ENCODE peak calls at places on chromosomes 1 and 21, in seven cellular contexts. A is CD8-positive, alpha-beta memory T cell; R is AG20443; M is H7; B is stimulated activated CD8-positive, alpha-beta memory T cell treated with anti-CD3 and anti-CD28 coated beads, Interleukin-15, amount 100 ng/mL, for 4 hours; V is ecto neural progenitor cell; G is esophagus muscularis mucosa. P is an unnamed sample.

GRCh38 chr1:93171549-93172050 is 8.6 kb downstream of the TMED5 start:
- DNase-seq in B (no peak), M (no peak), V (no peak), A (no peak), G (no peak), R (no peak), P (no peak)

GRCh38 chr1:5972198-5972520 is 20.1 kb downstream of the NPHP4 start:
- DNase-seq in A (no peak), B (no peak), M (no peak), R (no peak), V (no peak), G (no peak), P (no peak)

GRCh38 chr1:7648761-7649384 is 122.2 kb upstream of the VAMP3 start:
- DNase-seq in B (no peak), R (peak), V (no peak), M (no peak), A (no peak), G (no peak), P (no peak)

GRCh38 chr1:1085171-1085841 is 11.2 kb upstream of the RNF223 start:
- DNase-seq in G (no peak), V (peak), M (peak), A (no peak), B (no peak), R (no peak), P (peak)

GRCh38 chr1:163875214-163875926 is 553.6 kb downstream of the NUF2 start:
- DNase-seq in M (no peak), G (no peak), A (no peak), V (no peak), B (no peak), R (peak), P (no peak)

GRCh38 chr21:45016031-45016430 is 58.3 kb upstream of the ADARB1 start:
- DNase-seq in G (no peak), R (no peak), B (no peak), M (peak), V (no peak), A (no peak), P (no peak)

GRCh38 chr1:116825735-116826438 is 71.7 kb downstream of the CD2 start:
- DNase-seq in G (no peak), M (no peak), A (no peak), B (no peak), V (no peak), R (no peak), P (no peak)

GRCh38 chr21:35059742-35060141 is 10.6 kb upstream of the RUNX1 start:
- DNase-seq in B (no peak), R (no peak), M (no peak), V (no peak), A (no peak), G (no peak), P (no peak)

GRCh38 chr1:32353886-32354570 is 8.3 kb downstream of the FAM229A start:
- DNase-seq in M (no peak), G (no peak), A (no peak), B (no peak), V (no peak), R (no peak), P (no peak)

P was measured in osteocyte.